ENCODE peak calls at places on chromosomes 4 and X, in nine cellular contexts. S is RPMI7951; O is progenitor cell of endocrine pancreas; Z is brain microvascular endothelial cell; B is activated T-helper 1 cell treated with Interleukin-2 at 50 U/mL for 16 hours; I is stimulated activated CD8-positive, alpha-beta memory T cell treated with anti-CD3 and anti-CD28 coated beads, Interleukin-2, amount 100 ng/mL, for 48 hours; M is psoas muscle; E is nephron progenitor cell; Q is GM12865. W is an unnamed sample.

GRCh38 chr4:147578057-147578476 is 39.1 kb upstream of the TMEM184C start:
- DNase-seq in O (no peak), S (peak), I (no peak), M (no peak), E (no peak), B (no peak), Z (peak), Q (peak), W (no peak)

GRCh38 chrX:5829469-5829868 is 399.2 kb downstream of the NLGN4X start:
- DNase-seq in I (no peak), B (no peak), Q (no peak), M (no peak), E (no peak), S (no peak), O (no peak), Z (no peak), W (no peak)

GRCh38 chrX:53269536-53270107 is 11.8 kb downstream of the IQSEC2 start:
- DNase-seq in Z (no peak), O (no peak), B (no peak), I (no peak), S (no peak), E (no peak), M (no peak), Q (no peak), W (no peak)

GRCh38 chr4:146477054-146477453 is 44.7 kb downstream of the SLC10A7 start:
- DNase-seq in B (no peak), E (no peak), Z (no peak), M (no peak), S (no peak), Q (no peak), O (no peak), I (no peak), W (no peak)

GRCh38 chr4:39591290-39591689 is 47.4 kb downstream of the SMIM14 start:
- DNase-seq in Z (no peak), M (no peak), I (no peak), E (no peak), B (no peak), Q (no peak), O (no peak), S (no peak), W (no peak)

GRCh38 chr4:7607156-7607910 is 172.6 kb upstream of the PSAPL1 start:
- DNase-seq in M (no peak), S (peak), O (no peak), Q (no peak), B (no peak), E (no peak), Z (no peak), I (no peak), W (no peak)

GRCh38 chr4:76504613-76505465 is 69.8 kb downstream of the SHROOM3 start:
- DNase-seq in E (no peak), O (no peak), M (no peak), I (no peak), S (peak), Q (peak), B (no peak), Z (peak), W (no peak)

GRCh38 chrX:105460366-105460765 is 239.9 kb upstream of the TEX13A start:
- DNase-seq in M (no peak), I (no peak), B (no peak), S (no peak), Z (peak), Q (no peak), E (no peak), O (no peak), W (no peak)

GRCh38 chr4:112938461-112939058 is 110.9 kb upstream of the ANK2 start:
- DNase-seq in O (no peak), Z (peak), E (no peak), M (no peak), B (no peak), S (peak), Q (peak), I (no peak), W (no peak)

GRCh38 chrX:77528034-77528433 is 80.8 kb downstream of the FGF16 start:
- DNase-seq in M (no peak), Q (no peak), S (no peak), E (no peak), B (no peak), Z (no peak), O (no peak), I (no peak), W (no peak)

GRCh38 chr4:36192922-36193321 is 51.4 kb downstream of the ARAP2 start:
- DNase-seq in Z (no peak), E (no peak), Q (no peak), O (no peak), M (no peak), B (no peak), S (no peak), I (no peak), W (no peak)

GRCh38 chr4:74056858-74057562 is 18.5 kb upstream of the CXCL3 start:
- DNase-seq in Z (peak), O (no peak), B (no peak), M (no peak), E (no peak), I (no peak), S (peak), Q (no peak), W (no peak)

GRCh38 chr4:189409158-189409557 is 531.5 kb upstream of the FRG1 start:
- DNase-seq in Q (no peak), E (no peak), B (no peak), Z (no peak), O (no peak), I (no peak), S (no peak), M (no peak), W (no peak)

GRCh38 chrX:8711401-8711800 is 20.5 kb downstream of the ANOS1 start:
- DNase-seq in Q (no peak), E (no peak), I (no peak), O (no peak), M (no peak), S (no peak), Z (no peak), B (no peak), W (no peak)

GRCh38 chr4:48178931-48179330 is 44.9 kb upstream of the TXK start:
- DNase-seq in E (no peak), Q (no peak), M (no peak), I (no peak), Z (no peak), O (no peak), B (no peak), S (no peak), W (no peak)

GRCh38 chr4:14856076-14856926 is 146.0 kb upstream of the CPEB2 start:
- DNase-seq in S (peak), B (no peak), E (no peak), M (peak), Q (peak), I (peak), Z (peak), O (no peak), W (no peak)

GRCh38 chr4:33071552-33071951 is 2351.4 kb downstream of the PCDH7 start:
- DNase-seq in Z (no peak), E (no peak), M (no peak), Q (no peak), O (no peak), I (no peak), S (no peak), B (no peak), W (no peak)

GRCh38 chr4:56099378-56099786 is 150.6 kb downstream of the CEP135 start:
- DNase-seq in Q (no peak), E (no peak), S (peak), Z (no peak), I (no peak), M (no peak), O (no peak), B (no peak), W (no peak)

GRCh38 chr4:161762796-161763195 is 401.0 kb downstream of the FSTL5 start:
- DNase-seq in M (no peak), I (no peak), E (no peak), S (peak), O (no peak), Q (no peak), B (no peak), Z (peak), W (no peak)

GRCh38 chr4:86223472-86223871 is 136.4 kb downstream of the MAPK10 start:
- DNase-seq in S (peak), B (no peak), Z (peak), O (no peak), M (no peak), E (peak), I (no peak), Q (peak), W (no peak)

GRCh38 chr4:19675172-19675811 is 576.4 kb upstream of the SLIT2 start:
- DNase-seq in Z (peak), I (no peak), Q (peak), S (peak), O (no peak), M (no peak), E (no peak), B (no peak), W (no peak)

GRCh38 chr4:87896020-87896621 is 63.4 kb downstream of the MEPE start:
- DNase-seq in E (peak), S (peak), I (peak), Z (peak), B (no peak), M (no peak), O (no peak), Q (no peak), W (no peak)

GRCh38 chr4:109434007-109434792 is 585 bp downstream of the SEC24B start:
- DNase-seq in M (peak), Q (peak), S (peak), E (no peak), Z (no peak), O (peak), B (peak), I (no peak), W (peak)

GRCh38 chr4:139806929-139807328 is 141.3 kb downstream of the MGST2 start:
- DNase-seq in B (no peak), I (no peak), O (no peak), M (no peak), E (no peak), Z (no peak), Q (no peak), S (no peak), W (no peak)

GRCh38 chr4:189600598-189601435 is 339.9 kb upstream of the FRG1 start:
- DNase-seq in O (no peak), B (no peak), Z (no peak), M (no peak), E (no peak), S (no peak), Q (no peak), I (no peak), W (no peak)

GRCh38 chr4:139834210-139834609 is 168.6 kb downstream of the MGST2 start:
- DNase-seq in B (no peak), E (no peak), Q (no peak), M (no peak), S (no peak), I (no peak), Z (no peak), O (no peak), W (no peak)

GRCh38 chr4:71300964-71301363 is 37.9 kb upstream of the SLC4A4 start:
- DNase-seq in S (no peak), B (no peak), Q (no peak), I (no peak), M (no peak), Z (no peak), O (no peak), E (no peak), W (no peak)